ENCODE peak calls at places on chromosomes 6 and 20, in five cellular contexts. K is brain microvascular endothelial cell, Y is fibroblast of the aortic adventitia, D is fibroblast of villous mesenchyme, P is AG04449. E is an unnamed sample.
A peak's percentile ranks its signal among the peaks of the same experiment; 100 is the strongest.

GRCh38 chr6:131792091-131792496 is 15.7 kb upstream of the ENPP1 start:
- DNase-seq in P (no peak), Y (no peak), K (peak; percentile 56), D (no peak), E (no peak)

GRCh38 chr6:73803562-73804221 is 107.7 kb downstream of the CD109 start:
- DNase-seq in Y (peak; percentile 96), K (peak; percentile 83), P (peak; percentile 98), D (peak; percentile 97), E (peak; percentile 90)

GRCh38 chr20:61975411-61975810 is 90.3 kb downstream of the TAF4 start:
- DNase-seq in P (no peak), K (no peak), Y (no peak), D (no peak), E (no peak)

GRCh38 chr6:39585641-39586040 is 139.6 kb downstream of the KIF6 start:
- DNase-seq in Y (no peak), K (no peak), P (no peak), D (no peak), E (no peak)

GRCh38 chr6:39430968-39431523 is 108.5 kb upstream of the KCNK16 start:
- DNase-seq in D (no peak), Y (no peak), K (no peak), P (no peak), E (no peak)

GRCh38 chr6:94300424-94301144 is 881.2 kb upstream of the EPHA7 start:
- DNase-seq in K (no peak), P (no peak), Y (no peak), D (no peak), E (no peak)

GRCh38 chr6:82144852-82145332 is 102.7 kb downstream of the IBTK start:
- DNase-seq in P (peak; percentile 74), Y (peak; percentile 79), D (peak; percentile 84), K (peak; percentile 97), E (peak; percentile 98)

GRCh38 chr20:50054626-50055511 is 58.1 kb downstream of the UBE2V1 start:
- DNase-seq in D (peak; percentile 63), P (no peak), K (no peak), Y (peak; percentile 60), E (no peak)

GRCh38 chr6:110337481-110337880 is 20.7 kb downstream of the METTL24 start:
- DNase-seq in Y (no peak), K (no peak), D (peak; percentile 36), P (no peak), E (no peak)

GRCh38 chr6:47741807-47742206 is 40.0 kb upstream of the OPN5 start:
- DNase-seq in P (no peak), D (no peak), Y (peak; percentile 56), K (no peak), E (no peak)

GRCh38 chr6:140101818-140102217 is 727.4 kb upstream of the CITED2 start:
- DNase-seq in K (no peak), Y (no peak), D (no peak), P (no peak), E (no peak)

GRCh38 chr6:170175644-170176620 is 114.9 kb downstream of the DLL1 start:
- DNase-seq in K (no peak), P (no peak), D (no peak), Y (no peak), E (no peak)

GRCh38 chr6:87104657-87105056 is 9.8 kb upstream of the CGA start:
- DNase-seq in K (no peak), D (no peak), P (no peak), Y (no peak), E (no peak)

GRCh38 chr6:21200056-21200870 is 393.3 kb upstream of the SOX4 start:
- DNase-seq in P (no peak), D (no peak), Y (peak; percentile 4), K (no peak), E (no peak)

GRCh38 chr20:38108438-38109024 is 56.5 kb downstream of the TGM2 start:
- DNase-seq in K (no peak), Y (peak; percentile 97), P (no peak), D (peak; percentile 98), E (peak; percentile 47)

GRCh38 chr6:164628302-164628931 is 681.0 kb downstream of the C6orf118 start:
- DNase-seq in K (no peak), P (no peak), Y (no peak), D (no peak), E (no peak)

GRCh38 chr20:58432190-58432954 is 43.3 kb downstream of the VAPB start:
- DNase-seq in Y (peak; percentile 47), K (no peak), D (peak; percentile 84), P (no peak), E (peak; percentile 64)

GRCh38 chr20:25246182-25246943 is 1.5 kb upstream of the PYGB start:
- DNase-seq in K (no peak), D (peak; percentile 79), P (no peak), Y (no peak), E (no peak)

GRCh38 chr6:87700729-87701675 is 1.0 kb downstream of the AKIRIN2 start:
- DNase-seq in D (peak; percentile 52), Y (peak; percentile 58), P (no peak), K (peak; percentile 62), E (peak; percentile 37)

GRCh38 chr20:38180781-38181180 is 15.7 kb upstream of the TGM2 start:
- DNase-seq in Y (no peak), K (no peak), D (no peak), P (no peak), E (no peak)

GRCh38 chr6:107360476-107360875 is 98.9 kb downstream of the PDSS2 start:
- DNase-seq in P (no peak), K (no peak), Y (peak; percentile 51), D (no peak), E (peak; percentile 18)

GRCh38 chr6:16146028-16146427 is 17.1 kb downstream of the MYLIP start:
- DNase-seq in Y (peak; percentile 20), P (no peak), K (no peak), D (no peak), E (no peak)

GRCh38 chr6:163579880-163580295 is 165.4 kb downstream of the QKI start:
- DNase-seq in P (no peak), D (peak; percentile 18), K (no peak), Y (peak; percentile 13), E (no peak)

GRCh38 chr6:17907467-17908229 is 79.8 kb downstream of the KIF13A start:
- DNase-seq in K (peak; percentile 96), P (peak; percentile 97), Y (peak; percentile 99), D (peak; percentile 99), E (peak; percentile 99)

GRCh38 chr6:52749546-52750152 is 13.6 kb downstream of the GSTA2 start:
- DNase-seq in D (no peak), P (no peak), Y (no peak), K (no peak), E (no peak)

GRCh38 chr6:89989742-89990141 is 95.5 kb downstream of the GJA10 start:
- DNase-seq in K (peak; percentile 81), P (peak; percentile 97), Y (peak; percentile 49), D (peak; percentile 56), E (peak; percentile 77)

GRCh38 chr20:30815577-30816181 is 441.8 kb upstream of the DEFB115 start:
- DNase-seq in D (no peak), P (no peak), Y (no peak), K (no peak), E (no peak)

GRCh38 chr6:43665376-43665775 is 20.5 kb downstream of the RSPH9 start:
- DNase-seq in Y (no peak), D (no peak), P (no peak), K (no peak), E (no peak)

GRCh38 chr6:11033825-11034224 is 10.3 kb downstream of the ELOVL2 start:
- DNase-seq in Y (peak; percentile 59), D (peak; percentile 82), P (peak; percentile 47), K (peak; percentile 35), E (peak; percentile 13)

GRCh38 chr20:37406010-37406998 is 60.4 kb downstream of the SRC start:
- DNase-seq in D (peak; percentile 22), P (no peak), K (no peak), Y (no peak), E (no peak)

GRCh38 chr6:23589811-23590210 is 536.2 kb upstream of the NRSN1 start:
- DNase-seq in D (no peak), K (no peak), Y (no peak), P (no peak), E (no peak)
- H3K4me3 ChIP-seq in D (no peak overlapping the region), K (no peak overlapping the region), Y (no peak overlapping the region), P (no peak overlapping the region), E (no peak overlapping the region)

DNA sequence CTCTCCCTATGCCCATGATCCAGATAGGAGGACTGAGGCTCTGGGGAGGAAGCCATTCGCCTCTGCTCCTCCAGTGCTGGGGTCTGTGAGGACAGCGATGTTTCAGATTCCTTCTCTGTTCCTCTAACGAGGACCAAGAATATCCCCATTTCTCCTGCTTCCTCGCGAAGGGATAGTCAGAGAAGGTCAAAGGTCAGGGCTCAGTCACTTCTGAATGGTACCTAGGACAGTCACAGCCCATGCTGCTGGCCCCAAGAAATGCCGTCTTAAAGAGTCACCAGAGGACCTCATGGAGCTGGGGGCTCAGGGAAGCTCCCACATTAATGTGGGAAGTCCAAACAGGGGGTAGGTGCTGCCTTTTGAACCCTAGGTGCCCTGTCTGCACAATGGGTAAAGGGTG is 2.1 kb downstream of the FOXS1 start:
- DNase-seq in Y (no peak), P (no peak), K (no peak), D (no peak), E (no peak)
- H3K4me3 ChIP-seq in Y (no peak overlapping the region), P (no peak overlapping the region), K (peak overlapping the region; percentile 46), D (no peak overlapping the region), E (no peak overlapping the region)

GRCh38 chr6:112019619-112020018 is 34.3 kb upstream of the CCN6 start:
- DNase-seq in D (no peak), K (no peak), Y (no peak), P (no peak), E (no peak)
- H3K4me3 ChIP-seq in D (no peak overlapping the region), K (no peak overlapping the region), Y (no peak overlapping the region), P (no peak overlapping the region), E (no peak overlapping the region)

GRCh38 chr20:46123482-46124245 is 5.5 kb downstream of the CD40 start:
- DNase-seq in D (no peak), K (no peak), Y (no peak), P (no peak), E (no peak)
- H3K4me3 ChIP-seq in D (no peak overlapping the region), K (no peak overlapping the region), Y (no peak overlapping the region), P (no peak overlapping the region), E (no peak overlapping the region)

DNA sequence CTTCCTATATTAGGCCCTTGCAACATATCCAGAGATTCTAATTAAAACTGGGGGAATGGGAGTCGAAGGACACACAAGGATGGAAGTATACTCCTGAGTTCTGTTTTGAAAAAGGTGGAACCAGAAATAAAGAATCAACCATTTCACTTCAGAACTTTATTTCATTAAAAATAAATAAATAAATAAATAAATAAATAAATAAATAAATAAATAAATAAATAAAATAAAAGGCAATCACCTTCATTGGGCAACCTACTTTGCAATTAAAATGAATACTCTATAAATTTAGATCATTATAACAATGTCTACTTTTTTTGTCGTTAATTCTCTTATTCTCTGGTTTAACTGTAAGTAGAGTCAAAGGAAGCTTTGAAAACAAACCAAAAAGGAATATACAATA is 25.6 kb downstream of the GPR63 start:
- DNase-seq in D (no peak), P (no peak), Y (no peak), K (no peak), E (no peak)
- H3K4me3 ChIP-seq in D (no peak overlapping the region), P (no peak overlapping the region), Y (no peak overlapping the region), K (no peak overlapping the region), E (no peak overlapping the region)

DNA sequence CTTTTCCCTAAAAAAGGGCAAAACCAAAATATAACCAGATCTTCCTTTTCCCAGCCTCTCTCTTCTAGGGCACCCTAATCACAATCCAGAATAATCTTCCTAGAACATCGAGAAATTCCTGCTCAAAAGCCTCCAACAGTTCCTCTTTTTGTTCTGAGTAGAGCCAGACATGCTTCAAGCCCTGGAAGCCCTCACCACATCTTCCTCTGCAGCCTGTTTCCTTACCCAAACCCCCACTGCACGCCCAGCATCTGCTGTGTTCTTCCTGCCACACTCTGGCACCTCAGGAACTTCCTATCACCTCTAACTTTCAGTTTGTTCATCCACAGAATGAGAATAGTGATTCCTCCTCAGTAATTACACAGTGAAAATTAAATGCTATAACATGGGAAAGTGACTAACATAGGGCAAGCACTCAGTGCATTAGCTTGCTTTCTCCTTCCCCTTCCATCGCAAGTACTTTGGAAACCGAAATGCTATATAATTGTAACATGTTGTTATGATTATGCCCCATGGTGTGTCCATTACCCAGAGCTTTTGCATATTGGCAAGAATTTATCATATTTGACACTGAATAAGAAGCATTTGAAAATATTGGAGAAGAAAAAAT is 26.3 kb downstream of the C6orf89 start:
- DNase-seq in Y (no peak), D (no peak), K (no peak), P (no peak), E (no peak)
- H3K4me3 ChIP-seq in Y (no peak overlapping the region), D (no peak overlapping the region), K (no peak overlapping the region), P (no peak overlapping the region), E (no peak overlapping the region)

E was measured in skeletal muscle cell.